ENCODE peak calls at places on chromosome 5, in seven cellular contexts. P is MCF 10A, R is upper lobe of right lung, K is psoas muscle, D is AG10803, Z is esophagus squamous epithelium, W is fibroblast of villous mesenchyme. X is an unnamed sample.
A peak's percentile ranks its signal among the peaks of the same experiment; 100 is the strongest.

GRCh38 chr5:113378960-113379541 is 55.7 kb downstream of the TSSK1B start:
- DNase-seq in W (peak; percentile 70), D (peak; percentile 56), Z (no peak), K (no peak), R (no peak), P (peak; percentile 73), X (no peak)

GRCh38 chr5:98519530-98519929 is 253.9 kb upstream of the RGMB start:
- DNase-seq in K (no peak), Z (no peak), D (peak; percentile 43), P (no peak), R (no peak), W (no peak), X (no peak)

GRCh38 chr5:56490971-56491468 is 257.9 kb upstream of the ANKRD55 start:
- DNase-seq in D (no peak), Z (no peak), P (no peak), K (no peak), R (peak; percentile 78), W (peak; percentile 92), X (no peak)

GRCh38 chr5:96718635-96719077 is 56.5 kb downstream of the CAST start:
- DNase-seq in K (peak; percentile 66), P (peak; percentile 99), D (no peak), Z (no peak), W (no peak), R (peak; percentile 80), X (no peak)

GRCh38 chr5:92801921-92802320 is 779.1 kb downstream of the NR2F1-AS1 start:
- DNase-seq in K (no peak), Z (no peak), D (peak; percentile 2), W (peak; percentile 72), P (no peak), R (no peak), X (no peak)

GRCh38 chr5:21164425-21164824 is 1176.4 kb upstream of the CDH18 start:
- DNase-seq in Z (no peak), D (no peak), P (no peak), K (no peak), R (no peak), W (no peak), X (no peak)

GRCh38 chr5:135193213-135194125 is 159.4 kb upstream of the PITX1 start:
- DNase-seq in Z (no peak), K (no peak), W (peak; percentile 39), D (peak; percentile 30), P (peak; percentile 11), R (no peak), X (no peak)

GRCh38 chr5:76469656-76470290 is 66.7 kb downstream of the IQGAP2 start:
- DNase-seq in R (no peak), W (no peak), K (no peak), Z (no peak), P (peak; percentile 22), D (no peak), X (no peak)

GRCh38 chr5:133612021-133612860 is at the start of gene FSTL4:
- DNase-seq in Z (no peak), W (no peak), R (peak; percentile 83), K (peak; percentile 57), P (no peak), D (no peak), X (no peak)

GRCh38 chr5:112546946-112547647 is 128.0 kb upstream of the EPB41L4A start:
- DNase-seq in D (no peak), Z (no peak), K (no peak), W (no peak), P (no peak), R (no peak), X (no peak)

GRCh38 chr5:143258559-143259253 is 144.8 kb downstream of the NR3C1 start:
- DNase-seq in Z (no peak), K (no peak), W (peak; percentile 45), R (no peak), P (no peak), D (no peak), X (no peak)

GRCh38 chr5:170651902-170652301 is 131.6 kb upstream of the GABRP start:
- DNase-seq in K (no peak), Z (no peak), R (no peak), D (no peak), W (no peak), P (no peak), X (no peak)

GRCh38 chr5:156411-157072 is 34.8 kb upstream of the LRRC14B start:
- DNase-seq in Z (no peak), K (no peak), W (no peak), R (peak; percentile 55), D (no peak), P (no peak), X (peak; percentile 86)

GRCh38 chr5:172661536-172661935 is 20.5 kb downstream of the NEURL1B start:
- DNase-seq in P (no peak), D (no peak), W (no peak), Z (no peak), K (no peak), R (peak; percentile 46), X (no peak)

GRCh38 chr5:172658869-172659513 is 17.9 kb downstream of the NEURL1B start:
- DNase-seq in Z (no peak), P (peak; percentile 30), D (no peak), R (peak; percentile 69), W (peak; percentile 13), K (peak; percentile 63), X (no peak)

GRCh38 chr5:172660974-172661373 is 19.9 kb downstream of the NEURL1B start:
- DNase-seq in D (no peak), K (no peak), Z (no peak), W (no peak), R (no peak), P (no peak), X (no peak)

GRCh38 chr5:172659570-172659908 is 18.5 kb downstream of the NEURL1B start:
- DNase-seq in R (no peak), W (no peak), D (no peak), K (no peak), Z (no peak), P (no peak), X (no peak)

GRCh38 chr5:172659909-172660628 is 19.0 kb downstream of the NEURL1B start:
- DNase-seq in D (peak; percentile 90), K (peak; percentile 88), Z (no peak), R (peak; percentile 83), P (no peak), W (peak; percentile 79), X (no peak)
- TF ChIP-seq CTCF in D (peak; percentile 18), K (no peak), Z (no peak), R (no peak), P (no peak), W (no peak), X (no peak)

GRCh38 chr5:158676642-158677489 is 422.9 kb downstream of the EBF1 start:
- DNase-seq in Z (no peak), D (no peak), K (no peak), W (no peak), P (no peak), R (no peak), X (no peak)

GRCh38 chr5:158679221-158679641 is 420.5 kb downstream of the EBF1 start:
- DNase-seq in Z (no peak), W (no peak), P (no peak), K (no peak), R (no peak), D (no peak), X (no peak)

GRCh38 chr5:158682631-158683030 is 417.1 kb downstream of the EBF1 start:
- DNase-seq in W (no peak), R (no peak), Z (no peak), K (no peak), D (no peak), P (no peak), X (no peak)

DNA sequence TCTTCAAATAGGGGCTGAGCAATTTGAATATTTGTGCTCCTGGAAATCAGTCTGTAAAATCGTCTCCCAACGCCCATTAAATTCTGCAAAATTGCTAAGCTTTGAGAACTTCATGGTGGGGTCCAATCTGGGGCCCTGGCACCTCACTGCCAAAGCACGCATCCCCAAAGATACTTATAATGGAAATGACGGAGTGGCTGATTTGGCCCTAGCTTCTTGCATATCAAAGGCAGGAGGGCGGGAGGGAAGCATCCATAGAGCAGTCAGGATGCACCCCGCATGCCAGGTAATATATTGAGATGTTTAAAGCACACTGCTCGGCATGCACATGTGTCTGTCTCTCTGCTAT is 422.3 kb downstream of the EBF1 start:
- DNase-seq in K (no peak), W (no peak), P (no peak), D (no peak), Z (no peak), R (no peak), X (no peak)
- TF ChIP-seq CTCF in K (no peak), W (no peak), P (no peak), D (no peak), Z (no peak), R (no peak), X (no peak)

DNA sequence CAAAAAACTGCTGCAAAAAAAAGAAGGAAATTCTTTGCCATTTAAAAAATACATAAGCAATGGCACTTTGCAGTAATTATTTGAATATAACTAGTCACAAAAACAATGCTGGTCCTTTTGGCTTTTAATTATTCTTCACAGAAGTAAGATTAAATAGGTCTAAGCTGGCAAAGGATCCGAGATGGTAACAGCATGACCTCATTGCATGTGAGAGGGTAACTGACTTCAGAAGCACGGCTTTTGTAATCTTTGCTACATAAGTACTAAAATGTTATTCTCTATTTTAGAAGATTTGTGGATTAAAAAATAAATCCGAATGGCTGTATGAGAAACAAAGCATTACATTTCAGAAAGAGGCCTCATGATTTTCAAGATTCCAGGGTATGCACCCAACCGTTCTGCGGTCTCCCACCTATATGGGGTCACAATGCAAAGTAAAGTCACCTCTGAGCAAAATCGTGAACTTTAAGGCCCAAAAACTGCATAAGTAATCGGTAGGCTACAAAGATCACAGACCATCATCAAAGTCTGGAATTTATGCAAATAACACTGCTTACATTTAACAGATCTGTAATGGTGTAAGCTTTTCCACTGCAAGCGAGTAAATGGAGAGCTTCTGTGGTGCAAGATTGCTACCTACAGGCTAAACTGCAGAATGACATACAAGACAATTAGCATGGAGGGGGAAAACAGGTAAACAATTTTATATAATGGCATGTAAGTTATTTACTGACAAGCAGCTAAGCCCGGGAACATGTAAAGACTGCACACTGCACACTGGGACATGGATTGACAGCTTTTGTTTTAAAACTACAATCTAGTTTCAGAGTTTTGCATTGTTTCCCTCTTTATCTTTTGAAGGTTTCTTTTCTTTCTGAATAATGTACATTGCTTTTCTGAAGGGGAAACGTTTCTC is 231.6 kb downstream of the SLF1 start:
- DNase-seq in R (no peak), D (peak; percentile 68), Z (no peak), P (peak; percentile 44), W (peak; percentile 71), K (no peak), X (no peak)
- TF ChIP-seq CTCF in R (peak; percentile 50), D (peak; percentile 89), Z (peak; percentile 41), P (peak; percentile 61), W (peak; percentile 72), K (peak; percentile 37), X (peak; percentile 88)

GRCh38 chr5:14778789-14779070 is 92.8 kb downstream of the ANKH start:
- DNase-seq in K (no peak), W (no peak), R (no peak), D (no peak), P (no peak), Z (no peak), X (no peak)

GRCh38 chr5:14783689-14784088 is 87.9 kb downstream of the ANKH start:
- DNase-seq in D (no peak), R (no peak), W (no peak), K (no peak), P (no peak), Z (no peak), X (no peak)

GRCh38 chr5:14779975-14780374 is 91.6 kb downstream of the ANKH start:
- DNase-seq in W (no peak), P (peak; percentile 58), Z (no peak), D (no peak), K (no peak), R (no peak), X (no peak)

GRCh38 chr5:14782591-14782990 is 89.0 kb downstream of the ANKH start:
- DNase-seq in D (no peak), W (no peak), R (no peak), Z (no peak), P (no peak), K (no peak), X (no peak)

GRCh38 chr5:14781106-14781505 is 90.5 kb downstream of the ANKH start:
- DNase-seq in P (no peak), Z (no peak), K (no peak), R (no peak), W (peak; percentile 23), D (no peak), X (no peak)
- TF ChIP-seq CTCF in P (no peak), Z (no peak), K (no peak), R (no peak), W (no peak), D (no peak), X (no peak)